ENCODE peak calls at places on chromosomes 6 and 20, in five cellular contexts. L is SK-N-SH, E is H1, S is GM12878, T is GM12891. B is an unnamed sample.

GRCh38 chr6:32189082-32189741 is 790 bp downstream of the PBX2 start:
- DNase-seq in L (no peak), E (no peak), S (no peak), T (no peak), B (no peak)

GRCh38 chr6:41073968-41074691 is 1.4 kb downstream of the NFYA start:
- DNase-seq in L (no peak), E (no peak), S (no peak), T (no peak), B (no peak)

GRCh38 chr6:75334266-75335040 is 49.9 kb upstream of the TMEM30A start:
- DNase-seq in L (no peak), E (peak), S (no peak), T (no peak), B (no peak)

GRCh38 chr6:1286972-1287600 is 24.8 kb upstream of the FOXQ1 start:
- DNase-seq in L (no peak), E (no peak), S (no peak), T (no peak), B (no peak)

GRCh38 chr20:49607568-49607967 is 39.6 kb upstream of the PTGIS start:
- DNase-seq in L (no peak), E (no peak), S (no peak), T (no peak), B (no peak)

GRCh38 chr20:34859826-34860545 is 12.7 kb downstream of the GGT7 start:
- DNase-seq in L (no peak), E (no peak), S (no peak), T (no peak), B (no peak)

GRCh38 chr20:51594206-51594998 is 51.9 kb upstream of the NFATC2 start:
- DNase-seq in L (no peak), E (no peak), S (no peak), T (no peak), B (no peak)

GRCh38 chr6:165571068-165571682 is 91.9 kb downstream of the PDE10A start:
- DNase-seq in L (no peak), E (no peak), S (no peak), T (no peak), B (no peak)

GRCh38 chr6:33958208-33958862 is 154.5 kb upstream of the MLN start:
- DNase-seq in L (peak), E (no peak), S (no peak), T (no peak), B (no peak)

GRCh38 chr6:100573169-100573568 is 108.4 kb upstream of the SIM1 start:
- DNase-seq in L (peak), E (no peak), S (no peak), T (no peak), B (no peak)

GRCh38 chr6:86192123-86192522 is 549.4 kb upstream of the SYNCRIP start:
- DNase-seq in L (no peak), E (no peak), S (no peak), T (no peak), B (no peak)

GRCh38 chr20:2606507-2607006 is 45.9 kb upstream of the NOP56 start:
- DNase-seq in L (no peak), E (no peak), S (no peak), T (no peak), B (no peak)

GRCh38 chr6:46011241-46012085 is 4.2 kb downstream of the CLIC5 start:
- DNase-seq in L (no peak), E (no peak), S (peak), T (peak), B (peak)

GRCh38 chr6:3540253-3540820 is 83.5 kb upstream of the SLC22A23 start:
- DNase-seq in L (no peak), E (no peak), S (no peak), T (no peak), B (no peak)

GRCh38 chr6:151731313-151731712 is 76.2 kb upstream of the ESR1 start:
- DNase-seq in L (no peak), E (no peak), S (no peak), T (no peak), B (no peak)

GRCh38 chr20:58515240-58516212 is at the start of gene APCDD1L:
- DNase-seq in L (no peak), E (peak), S (no peak), T (no peak), B (no peak)

GRCh38 chr6:16402501-16402900 is 164.1 kb downstream of the GMPR start:
- DNase-seq in L (peak), E (no peak), S (no peak), T (no peak), B (no peak)
- TF ChIP-seq POLR2AphosphoS5 in L (peak), E (no peak), S (no peak), T (no peak), B (no peak)

DNA sequence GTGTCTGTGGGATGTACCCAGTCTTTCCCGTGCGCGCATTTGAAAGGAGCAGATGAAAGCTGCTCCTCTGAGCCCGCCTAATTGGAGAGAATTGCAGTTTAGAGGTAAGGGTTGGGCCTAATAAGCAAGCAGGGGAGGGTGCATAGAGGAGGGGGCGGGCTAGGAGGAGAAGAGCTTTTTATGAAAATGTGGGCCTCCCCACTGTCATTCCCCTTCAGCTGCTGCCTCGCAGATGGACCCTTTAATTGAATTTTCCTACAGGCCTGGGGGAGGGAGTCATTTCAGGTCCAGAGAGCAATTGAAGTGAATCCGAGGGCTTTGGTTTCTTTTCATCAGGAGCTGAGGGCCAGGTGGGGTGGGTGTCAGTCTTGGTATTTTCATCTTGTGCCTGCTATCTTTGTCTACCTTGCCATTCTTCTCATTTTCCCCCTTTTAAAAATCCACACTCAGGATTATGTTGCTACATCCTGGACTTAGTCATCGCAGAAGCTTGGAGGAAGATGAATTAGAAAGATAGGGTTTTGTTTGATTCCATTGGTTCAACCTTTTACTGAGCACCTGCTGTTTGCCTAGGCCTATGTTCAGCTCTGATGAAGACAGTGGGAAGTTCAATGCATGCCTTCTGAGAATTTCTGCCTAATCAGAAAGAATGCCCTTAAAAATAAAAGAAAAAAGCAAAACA is 423.4 kb downstream of the CD83 start:
- DNase-seq in L (peak), E (no peak), S (no peak), T (no peak), B (no peak)
- TF ChIP-seq TAF1 in L (no peak), E (no peak), S (no peak), T (no peak), B (no peak)

GRCh38 chr6:70894001-70894400 is 62.9 kb downstream of the B3GAT2 start:
- DNase-seq in L (no peak), E (no peak), S (no peak), T (no peak), B (no peak)
- TF ChIP-seq POLR2AphosphoS5 in L (no peak), E (no peak), S (no peak), T (no peak), B (no peak)

GRCh38 chr6:70886661-70887060 is 70.2 kb downstream of the B3GAT2 start:
- DNase-seq in L (no peak), E (no peak), S (no peak), T (no peak), B (no peak)
- TF ChIP-seq TAF1 in L (no peak), E (no peak), S (no peak), T (no peak), B (no peak)

GRCh38 chr20:41145821-41146620 is 8.7 kb downstream of the PLCG1 start:
- DNase-seq in L (no peak), E (no peak), S (no peak), T (no peak), B (no peak)
- TF ChIP-seq POLR2AphosphoS5 in L (no peak), E (no peak), S (no peak), T (no peak), B (no peak)

B was measured in GM12892.